ENCODE peak calls at places on chromosomes 6 and 20, in nine cellular contexts. One of them, this sample, is unnamed.

GRCh38 chr20:3818155-3819151 is 1.9 kb upstream of the AP5S1 start:
- DNase-seq in choroid plexus epithelial cell: peak
- DNase-seq in CD4-positive, CD25-positive, alpha-beta regulatory T cell: peak
- DNase-seq in lung: peak
- DNase-seq in body of pancreas: peak
- DNase-seq in PC-3: peak
- DNase-seq in CD8-positive, alpha-beta T cell: no peak
- DNase-seq in A549: peak
- DNase-seq in fibroblast of villous mesenchyme: peak
- DNase-seq in this sample: peak

GRCh38 chr20:2757969-2758368 is 42.5 kb downstream of the CPXM1 start:
- DNase-seq in choroid plexus epithelial cell: no peak
- DNase-seq in CD4-positive, CD25-positive, alpha-beta regulatory T cell: no peak
- DNase-seq in lung: no peak
- DNase-seq in body of pancreas: no peak
- DNase-seq in PC-3: no peak
- DNase-seq in CD8-positive, alpha-beta T cell: no peak
- DNase-seq in A549: no peak
- DNase-seq in fibroblast of villous mesenchyme: no peak
- DNase-seq in this sample: no peak

GRCh38 chr6:21593927-21594421 is 423 bp downstream of the SOX4 start:
- DNase-seq in choroid plexus epithelial cell: peak
- DNase-seq in CD4-positive, CD25-positive, alpha-beta regulatory T cell: peak
- DNase-seq in lung: no peak
- DNase-seq in body of pancreas: peak
- DNase-seq in PC-3: no peak
- DNase-seq in CD8-positive, alpha-beta T cell: peak
- DNase-seq in A549: no peak
- DNase-seq in fibroblast of villous mesenchyme: peak
- DNase-seq in this sample: no peak

GRCh38 chr6:107635058-107635515 is 145.2 kb downstream of the SOBP start:
- DNase-seq in choroid plexus epithelial cell: no peak
- DNase-seq in CD4-positive, CD25-positive, alpha-beta regulatory T cell: no peak
- DNase-seq in lung: no peak
- DNase-seq in body of pancreas: no peak
- DNase-seq in PC-3: no peak
- DNase-seq in CD8-positive, alpha-beta T cell: no peak
- DNase-seq in A549: no peak
- DNase-seq in fibroblast of villous mesenchyme: no peak
- DNase-seq in this sample: no peak

GRCh38 chr6:113825776-113826175 is 31.4 kb upstream of the MARCKS start:
- DNase-seq in choroid plexus epithelial cell: peak
- DNase-seq in CD4-positive, CD25-positive, alpha-beta regulatory T cell: no peak
- DNase-seq in lung: peak
- DNase-seq in body of pancreas: peak
- DNase-seq in PC-3: no peak
- DNase-seq in CD8-positive, alpha-beta T cell: no peak
- DNase-seq in A549: no peak
- DNase-seq in fibroblast of villous mesenchyme: peak
- DNase-seq in this sample: no peak

GRCh38 chr6:159089909-159090308 is 45.1 kb upstream of the TAGAP start:
- DNase-seq in choroid plexus epithelial cell: no peak
- DNase-seq in CD4-positive, CD25-positive, alpha-beta regulatory T cell: no peak
- DNase-seq in lung: no peak
- DNase-seq in body of pancreas: no peak
- DNase-seq in PC-3: no peak
- DNase-seq in CD8-positive, alpha-beta T cell: no peak
- DNase-seq in A549: no peak
- DNase-seq in fibroblast of villous mesenchyme: no peak
- DNase-seq in this sample: no peak

GRCh38 chr20:2849529-2849928 is 9.0 kb downstream of the VPS16 start:
- DNase-seq in choroid plexus epithelial cell: no peak
- DNase-seq in CD4-positive, CD25-positive, alpha-beta regulatory T cell: no peak
- DNase-seq in lung: no peak
- DNase-seq in body of pancreas: no peak
- DNase-seq in PC-3: no peak
- DNase-seq in CD8-positive, alpha-beta T cell: no peak
- DNase-seq in A549: no peak
- DNase-seq in fibroblast of villous mesenchyme: no peak
- DNase-seq in this sample: no peak

GRCh38 chr6:1424306-1424927 is 35.0 kb downstream of the FOXF2 start:
- DNase-seq in choroid plexus epithelial cell: peak
- DNase-seq in CD4-positive, CD25-positive, alpha-beta regulatory T cell: peak
- DNase-seq in lung: peak
- DNase-seq in body of pancreas: peak
- DNase-seq in PC-3: peak
- DNase-seq in CD8-positive, alpha-beta T cell: no peak
- DNase-seq in A549: peak
- DNase-seq in fibroblast of villous mesenchyme: peak
- DNase-seq in this sample: no peak

GRCh38 chr6:128494440-128494839 is 26.0 kb downstream of the PTPRK start:
- DNase-seq in choroid plexus epithelial cell: peak
- DNase-seq in CD4-positive, CD25-positive, alpha-beta regulatory T cell: no peak
- DNase-seq in lung: no peak
- DNase-seq in body of pancreas: no peak
- DNase-seq in PC-3: no peak
- DNase-seq in CD8-positive, alpha-beta T cell: no peak
- DNase-seq in A549: no peak
- DNase-seq in fibroblast of villous mesenchyme: no peak
- DNase-seq in this sample: no peak

GRCh38 chr6:128493877-128494276 is 26.5 kb downstream of the PTPRK start:
- DNase-seq in choroid plexus epithelial cell: no peak
- DNase-seq in CD4-positive, CD25-positive, alpha-beta regulatory T cell: no peak
- DNase-seq in lung: no peak
- DNase-seq in body of pancreas: no peak
- DNase-seq in PC-3: no peak
- DNase-seq in CD8-positive, alpha-beta T cell: no peak
- DNase-seq in A549: no peak
- DNase-seq in fibroblast of villous mesenchyme: no peak
- DNase-seq in this sample: peak

GRCh38 chr6:128492386-128492785 is 28.0 kb downstream of the PTPRK start:
- DNase-seq in choroid plexus epithelial cell: peak
- DNase-seq in CD4-positive, CD25-positive, alpha-beta regulatory T cell: no peak
- DNase-seq in lung: no peak
- DNase-seq in body of pancreas: peak
- DNase-seq in PC-3: peak
- DNase-seq in CD8-positive, alpha-beta T cell: no peak
- DNase-seq in A549: peak
- DNase-seq in fibroblast of villous mesenchyme: peak
- DNase-seq in this sample: no peak

GRCh38 chr6:128491643-128492206 is 28.7 kb downstream of the PTPRK start:
- DNase-seq in choroid plexus epithelial cell: peak
- DNase-seq in CD4-positive, CD25-positive, alpha-beta regulatory T cell: no peak
- DNase-seq in lung: no peak
- DNase-seq in body of pancreas: peak
- DNase-seq in PC-3: peak
- DNase-seq in CD8-positive, alpha-beta T cell: peak
- DNase-seq in A549: no peak
- DNase-seq in fibroblast of villous mesenchyme: peak
- DNase-seq in this sample: peak

DNA sequence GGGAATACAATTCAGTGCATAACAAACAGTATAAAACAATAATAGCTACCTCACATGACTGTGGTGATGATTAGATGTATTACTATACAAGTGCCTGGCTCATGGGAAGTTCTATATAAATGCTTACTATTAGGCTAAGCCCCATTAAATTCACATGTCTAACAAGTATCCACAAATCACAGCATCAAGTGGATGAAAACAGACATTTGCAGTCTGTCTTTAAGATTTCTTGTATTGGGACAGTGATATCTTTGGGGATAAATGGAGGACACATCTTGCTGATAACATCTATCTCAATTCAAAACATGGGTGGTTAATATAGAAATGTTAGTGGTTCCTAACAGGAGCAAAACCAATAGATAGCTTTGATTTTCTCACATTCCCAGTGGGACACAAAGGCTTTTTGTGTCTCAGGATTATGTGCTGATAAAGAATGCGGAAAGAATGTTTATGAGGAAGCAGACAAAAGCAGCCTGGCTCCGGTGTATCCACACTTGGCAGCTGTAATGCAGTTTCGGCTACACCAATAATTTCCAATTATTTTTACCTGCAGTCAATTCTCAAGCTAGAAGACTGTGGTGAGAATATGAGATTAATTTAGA is 29.3 kb downstream of the PTPRK start:
- DNase-seq in choroid plexus epithelial cell: peak
- DNase-seq in CD4-positive, CD25-positive, alpha-beta regulatory T cell: no peak
- DNase-seq in lung: no peak
- DNase-seq in body of pancreas: peak
- DNase-seq in PC-3: peak
- DNase-seq in CD8-positive, alpha-beta T cell: no peak
- DNase-seq in A549: no peak
- DNase-seq in fibroblast of villous mesenchyme: no peak
- DNase-seq in this sample: no peak
- H3K4me3 ChIP-seq in choroid plexus epithelial cell: peak
- H3K4me3 ChIP-seq in CD4-positive, CD25-positive, alpha-beta regulatory T cell: no peak
- H3K4me3 ChIP-seq in lung: no peak
- H3K4me3 ChIP-seq in body of pancreas: no peak
- H3K4me3 ChIP-seq in PC-3: peak
- H3K4me3 ChIP-seq in CD8-positive, alpha-beta T cell: no peak
- H3K4me3 ChIP-seq in A549: no peak
- H3K4me3 ChIP-seq in fibroblast of villous mesenchyme: peak
- H3K4me3 ChIP-seq in this sample: peak

DNA sequence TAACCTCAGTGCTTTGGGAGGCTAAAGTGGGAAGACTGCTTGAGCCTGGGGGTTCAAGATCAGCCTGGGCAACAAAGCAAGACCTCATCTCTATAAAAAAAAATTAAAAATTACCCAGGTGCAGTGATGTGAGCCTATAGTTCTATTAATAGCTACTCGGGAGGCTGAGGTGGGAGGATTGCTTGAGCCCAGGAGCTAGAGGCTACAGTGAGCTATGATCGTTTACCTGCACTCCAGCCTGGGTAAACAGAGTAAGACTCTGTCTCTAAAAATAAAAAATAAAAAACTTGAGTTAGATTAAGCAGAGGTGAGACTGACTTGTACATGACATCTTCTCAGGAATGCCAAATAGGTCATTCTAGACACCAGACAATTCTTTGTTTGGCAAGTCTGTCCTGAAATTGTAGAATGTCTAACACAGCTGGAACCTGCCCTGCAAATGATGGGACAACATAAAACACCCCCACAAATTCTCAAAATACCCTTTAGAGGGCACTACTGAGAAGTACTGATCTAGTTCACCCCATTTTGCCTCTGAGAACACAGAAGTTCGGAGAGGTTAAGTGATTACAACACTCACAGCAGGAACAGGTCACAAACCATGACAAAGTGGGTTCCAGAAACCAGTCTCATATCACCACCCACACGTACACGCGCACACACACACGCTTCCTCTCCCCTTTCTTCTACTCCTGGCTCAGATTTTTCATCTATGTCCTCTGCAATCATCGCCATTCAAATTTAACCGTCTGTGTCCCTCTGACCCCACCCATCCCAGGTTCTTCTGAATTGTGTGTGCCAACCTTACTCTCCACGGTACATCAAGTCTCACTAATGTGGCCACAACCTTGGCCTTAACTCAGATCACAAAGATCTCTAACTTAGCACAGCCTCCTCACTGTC is 38.3 kb downstream of the ARHGAP18 start:
- DNase-seq in choroid plexus epithelial cell: peak
- DNase-seq in CD4-positive, CD25-positive, alpha-beta regulatory T cell: peak
- DNase-seq in lung: peak
- DNase-seq in body of pancreas: no peak
- DNase-seq in PC-3: no peak
- DNase-seq in CD8-positive, alpha-beta T cell: peak
- DNase-seq in A549: no peak
- DNase-seq in fibroblast of villous mesenchyme: no peak
- DNase-seq in this sample: peak
- H3K4me3 ChIP-seq in choroid plexus epithelial cell: no peak
- H3K4me3 ChIP-seq in CD4-positive, CD25-positive, alpha-beta regulatory T cell: peak
- H3K4me3 ChIP-seq in lung: no peak
- H3K4me3 ChIP-seq in body of pancreas: no peak
- H3K4me3 ChIP-seq in PC-3: no peak
- H3K4me3 ChIP-seq in CD8-positive, alpha-beta T cell: no peak
- H3K4me3 ChIP-seq in A549: no peak
- H3K4me3 ChIP-seq in fibroblast of villous mesenchyme: no peak
- H3K4me3 ChIP-seq in this sample: no peak

GRCh38 chr6:32108094-32108627 is 977 bp downstream of the TNXB start:
- DNase-seq in choroid plexus epithelial cell: peak
- DNase-seq in CD4-positive, CD25-positive, alpha-beta regulatory T cell: no peak
- DNase-seq in lung: no peak
- DNase-seq in body of pancreas: peak
- DNase-seq in PC-3: peak
- DNase-seq in CD8-positive, alpha-beta T cell: no peak
- DNase-seq in A549: no peak
- DNase-seq in fibroblast of villous mesenchyme: peak
- DNase-seq in this sample: no peak
- H3K4me3 ChIP-seq in choroid plexus epithelial cell: no peak
- H3K4me3 ChIP-seq in CD4-positive, CD25-positive, alpha-beta regulatory T cell: no peak
- H3K4me3 ChIP-seq in lung: peak
- H3K4me3 ChIP-seq in body of pancreas: no peak
- H3K4me3 ChIP-seq in PC-3: no peak
- H3K4me3 ChIP-seq in CD8-positive, alpha-beta T cell: no peak
- H3K4me3 ChIP-seq in A549: no peak
- H3K4me3 ChIP-seq in fibroblast of villous mesenchyme: peak
- H3K4me3 ChIP-seq in this sample: no peak

GRCh38 chr6:151762817-151763216 is 44.7 kb upstream of the ESR1 start:
- DNase-seq in choroid plexus epithelial cell: no peak
- DNase-seq in CD4-positive, CD25-positive, alpha-beta regulatory T cell: no peak
- DNase-seq in lung: no peak
- DNase-seq in body of pancreas: no peak
- DNase-seq in PC-3: no peak
- DNase-seq in CD8-positive, alpha-beta T cell: no peak
- DNase-seq in A549: no peak
- DNase-seq in fibroblast of villous mesenchyme: no peak
- DNase-seq in this sample: no peak

GRCh38 chr6:151760486-151760885 is 47.0 kb upstream of the ESR1 start:
- DNase-seq in choroid plexus epithelial cell: no peak
- DNase-seq in CD4-positive, CD25-positive, alpha-beta regulatory T cell: no peak
- DNase-seq in lung: no peak
- DNase-seq in body of pancreas: no peak
- DNase-seq in PC-3: no peak
- DNase-seq in CD8-positive, alpha-beta T cell: no peak
- DNase-seq in A549: no peak
- DNase-seq in fibroblast of villous mesenchyme: no peak
- DNase-seq in this sample: no peak

GRCh38 chr6:151765444-151765886 is 42.0 kb upstream of the ESR1 start:
- DNase-seq in choroid plexus epithelial cell: peak
- DNase-seq in CD4-positive, CD25-positive, alpha-beta regulatory T cell: peak
- DNase-seq in lung: peak
- DNase-seq in body of pancreas: peak
- DNase-seq in PC-3: peak
- DNase-seq in CD8-positive, alpha-beta T cell: peak
- DNase-seq in A549: peak
- DNase-seq in fibroblast of villous mesenchyme: peak
- DNase-seq in this sample: peak

GRCh38 chr6:151763938-151764680 is 43.4 kb upstream of the ESR1 start:
- DNase-seq in choroid plexus epithelial cell: peak
- DNase-seq in CD4-positive, CD25-positive, alpha-beta regulatory T cell: peak
- DNase-seq in lung: peak
- DNase-seq in body of pancreas: peak
- DNase-seq in PC-3: peak
- DNase-seq in CD8-positive, alpha-beta T cell: peak
- DNase-seq in A549: peak
- DNase-seq in fibroblast of villous mesenchyme: peak
- DNase-seq in this sample: peak

DNA sequence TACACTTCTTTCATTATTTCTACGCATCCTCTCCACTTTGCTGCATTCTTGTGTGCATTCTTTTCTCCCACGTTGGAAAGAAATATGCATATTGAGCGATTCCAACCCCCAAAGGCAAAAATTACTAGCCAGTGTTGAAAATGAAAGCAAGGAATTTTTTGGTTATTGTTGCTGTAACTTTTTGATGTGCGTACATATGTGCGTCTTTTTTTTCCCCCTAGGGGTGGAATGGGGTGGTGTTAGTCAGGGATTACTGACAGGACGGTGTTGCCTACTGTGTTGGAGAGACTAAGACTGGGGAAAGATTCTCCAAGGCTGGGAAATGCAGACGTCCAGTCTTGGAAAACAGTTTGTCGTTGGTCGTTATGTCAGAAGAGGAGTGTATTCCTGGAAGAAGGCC is 44.2 kb upstream of the ESR1 start:
- DNase-seq in choroid plexus epithelial cell: peak
- DNase-seq in CD4-positive, CD25-positive, alpha-beta regulatory T cell: no peak
- DNase-seq in lung: no peak
- DNase-seq in body of pancreas: no peak
- DNase-seq in PC-3: peak
- DNase-seq in CD8-positive, alpha-beta T cell: no peak
- DNase-seq in A549: no peak
- DNase-seq in fibroblast of villous mesenchyme: peak
- DNase-seq in this sample: no peak
- H3K4me3 ChIP-seq in choroid plexus epithelial cell: peak
- H3K4me3 ChIP-seq in CD4-positive, CD25-positive, alpha-beta regulatory T cell: no peak
- H3K4me3 ChIP-seq in lung: no peak
- H3K4me3 ChIP-seq in body of pancreas: no peak
- H3K4me3 ChIP-seq in PC-3: peak
- H3K4me3 ChIP-seq in CD8-positive, alpha-beta T cell: no peak
- H3K4me3 ChIP-seq in A549: no peak
- H3K4me3 ChIP-seq in fibroblast of villous mesenchyme: peak
- H3K4me3 ChIP-seq in this sample: no peak